ENCODE peak calls at places on chromosomes 6 and 20, in ten cellular contexts. J is psoas muscle; G is upper lobe of right lung; Z is A549; I is fibroblast of lung; B is CD8-positive, alpha-beta T cell; T is body of pancreas; M is astrocyte of the cerebellum; X is lower lobe of right lung; Y is IMR-90. O is an unnamed sample.

GRCh38 chr6:67560068-67560467 is 1075.0 kb upstream of the ADGRB3 start:
- DNase-seq in X (no peak), G (no peak), Z (no peak), Y (no peak), B (no peak), T (no peak), M (no peak), I (no peak), J (no peak), O (no peak)

GRCh38 chr20:31484001-31484400 is 8.9 kb downstream of the REM1 start:
- DNase-seq in Y (no peak), B (no peak), M (no peak), X (no peak), T (no peak), G (no peak), Z (peak; percentile 42), J (peak; percentile 28), I (peak; percentile 16), O (no peak)

GRCh38 chr6:132005177-132005576 is 54.0 kb upstream of the CCN2 start:
- DNase-seq in X (no peak), T (no peak), B (no peak), G (no peak), J (no peak), Y (no peak), I (no peak), Z (no peak), M (no peak), O (no peak)

GRCh38 chr6:141107562-141108160 is 1025.1 kb upstream of the GJE1 start:
- DNase-seq in I (peak; percentile 76), J (no peak), Z (no peak), G (no peak), X (no peak), Y (peak; percentile 67), B (no peak), T (no peak), M (no peak), O (peak; percentile 76)

GRCh38 chr6:86780923-86781322 is 156.4 kb upstream of the HTR1E start:
- DNase-seq in T (no peak), J (no peak), Y (no peak), I (no peak), X (no peak), M (no peak), B (no peak), Z (no peak), G (no peak), O (no peak)

GRCh38 chr6:10042280-10042679 is 372.6 kb downstream of the TFAP2A start:
- DNase-seq in J (no peak), G (no peak), M (no peak), X (no peak), T (no peak), Z (no peak), I (no peak), Y (no peak), B (no peak), O (no peak)

GRCh38 chr6:6003334-6004146 is 3.2 kb downstream of the NRN1 start:
- DNase-seq in Y (no peak), G (no peak), B (no peak), I (no peak), Z (no peak), T (no peak), M (no peak), X (peak; percentile 63), J (no peak), O (no peak)

GRCh38 chr6:7542878-7543394 is 1.5 kb downstream of the DSP start:
- DNase-seq in X (peak; percentile 58), Y (peak; percentile 41), J (peak; percentile 50), I (peak; percentile 41), B (no peak), M (no peak), Z (peak; percentile 76), T (peak; percentile 93), G (peak; percentile 70), O (no peak)

GRCh38 chr6:109087661-109088264 is 6.9 kb downstream of the SESN1 start:
- DNase-seq in Z (no peak), G (no peak), I (no peak), B (no peak), X (no peak), T (no peak), M (no peak), Y (no peak), J (no peak), O (no peak)

GRCh38 chr20:61896058-61896961 is 169.4 kb downstream of the TAF4 start:
- DNase-seq in B (no peak), T (peak; percentile 26), I (peak; percentile 24), J (no peak), Y (peak; percentile 28), M (peak; percentile 18), G (no peak), Z (peak; percentile 32), X (no peak), O (no peak)

GRCh38 chr6:71138416-71138815 is 150.2 kb upstream of the OGFRL1 start:
- DNase-seq in G (no peak), I (no peak), B (no peak), T (no peak), M (no peak), J (no peak), Y (no peak), Z (no peak), X (no peak), O (peak; percentile 33)

GRCh38 chr6:1871936-1872335 is 262.2 kb downstream of the FOXC1 start:
- DNase-seq in G (no peak), Y (no peak), I (peak; percentile 11), T (no peak), Z (no peak), J (peak; percentile 22), B (no peak), M (no peak), X (no peak), O (no peak)

GRCh38 chr6:150417899-150418824 is 49.4 kb downstream of the IYD start:
- DNase-seq in Y (peak; percentile 84), Z (peak; percentile 73), B (no peak), T (peak; percentile 56), J (no peak), M (peak; percentile 81), G (no peak), I (peak; percentile 89), X (no peak), O (peak; percentile 59)

GRCh38 chr6:65776332-65776731 is 69.3 kb upstream of the EYS start:
- DNase-seq in X (no peak), Y (no peak), T (no peak), M (no peak), Z (peak; percentile 7), I (no peak), G (no peak), J (no peak), B (no peak), O (no peak)

GRCh38 chr6:109453594-109454482 is 1.7 kb downstream of the MICAL1 start:
- DNase-seq in Y (no peak), J (peak; percentile 45), I (no peak), X (no peak), M (no peak), Z (no peak), G (no peak), B (no peak), T (no peak), O (no peak)

GRCh38 chr6:79152269-79152737 is 74.2 kb upstream of the PHIP start:
- DNase-seq in Y (no peak), T (no peak), I (no peak), G (no peak), B (no peak), Z (peak; percentile 72), X (no peak), J (no peak), M (no peak), O (no peak)
- H3K4me3 ChIP-seq in Y (no peak overlapping the region), T (no peak overlapping the region), I (no peak overlapping the region), G (no peak overlapping the region), B (no peak overlapping the region), Z (no peak overlapping the region), X (no peak overlapping the region), J (no peak overlapping the region), M (no peak overlapping the region), O (no peak overlapping the region)

DNA sequence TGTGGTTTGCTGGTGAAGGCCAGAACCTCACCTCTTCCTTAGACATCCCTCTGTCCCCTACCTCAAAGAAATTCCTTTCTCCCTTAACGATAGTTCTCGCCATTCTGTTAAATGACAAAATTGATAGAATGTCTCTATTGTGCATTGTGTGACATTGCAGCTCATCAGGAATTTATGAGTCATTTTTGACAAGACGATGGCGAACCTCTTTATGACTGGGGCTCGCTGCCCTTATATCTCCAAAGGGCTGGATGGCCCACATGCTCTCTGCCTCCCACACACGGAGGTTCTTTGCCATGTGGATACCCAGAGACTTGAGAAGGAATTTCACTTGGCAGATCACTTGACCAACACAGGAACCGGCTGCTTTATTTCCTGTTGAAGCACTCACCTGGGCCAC is 66.8 kb upstream of the RPS6KA2 start:
- DNase-seq in J (no peak), Z (no peak), M (no peak), T (no peak), G (peak; percentile 41), Y (no peak), B (no peak), X (no peak), I (no peak), O (no peak)
- TF ChIP-seq CTCF in J (no peak), Z (no peak), M (no peak), T (no peak), G (no peak), Y (no peak), B (no peak), X (no peak), I (no peak), O (no peak)

GRCh38 chr6:33577718-33578117 is 2.4 kb downstream of the BAK1 start:
- DNase-seq in M (no peak), I (no peak), X (no peak), J (no peak), Z (no peak), G (no peak), T (no peak), Y (no peak), B (no peak), O (no peak)
- H3K4me3 ChIP-seq in M (no peak overlapping the region), I (no peak overlapping the region), X (peak overlapping the region; percentile 94), J (peak overlapping the region; percentile 89), Z (no peak overlapping the region), G (no peak overlapping the region), T (no peak overlapping the region), Y (no peak overlapping the region), B (peak overlapping the region; percentile 97), O (no peak overlapping the region)

GRCh38 chr20:1390552-1391403 is 2.1 kb downstream of the FKBP1A start:
- DNase-seq in B (no peak), J (no peak), Z (no peak), I (no peak), T (no peak), M (no peak), X (no peak), Y (no peak), G (no peak), O (no peak)

GRCh38 chr20:1393507-1393882 is 641 bp upstream of the FKBP1A start:
- DNase-seq in B (no peak), X (no peak), Z (no peak), T (no peak), Y (no peak), G (no peak), I (no peak), M (no peak), J (no peak), O (no peak)

GRCh38 chr20:1392443-1392692 is 486 bp downstream of the FKBP1A start:
- DNase-seq in I (no peak), Z (no peak), G (no peak), J (no peak), M (no peak), Y (no peak), B (no peak), T (no peak), X (no peak), O (no peak)

GRCh38 chr20:1391640-1392442 is 1.0 kb downstream of the FKBP1A start:
- DNase-seq in Y (peak; percentile 43), G (no peak), T (no peak), M (no peak), B (no peak), J (no peak), Z (no peak), X (peak; percentile 58), I (peak; percentile 48), O (no peak)

GRCh38 chr20:1392693-1393506 is at the start of gene FKBP1A:
- DNase-seq in T (peak; percentile 95), J (peak; percentile 93), G (peak; percentile 96), I (peak; percentile 85), B (peak; percentile 85), Z (peak; percentile 91), X (peak; percentile 95), Y (peak; percentile 90), M (no peak), O (no peak)
- TF ChIP-seq CTCF in T (no peak), J (no peak), G (peak; percentile 41), I (no peak), B (no peak), Z (no peak), X (peak; percentile 41), Y (peak; percentile 8), M (no peak), O (no peak)